ENCODE peak calls at places on chromosomes 5 and 9, in six cellular contexts. One of them, this sample, is unnamed. For H3K9me3 and H3K4me1, the result is how much of the 10 kb centered on the place peaks cover.

GRCh38 chr5:63960646-63961045 is 1.6 kb downstream of the HTR1A start:
- DNase-seq in tibial artery: no peak
- DNase-seq in adrenal gland: no peak
- DNase-seq in Peyer's patch: no peak
- DNase-seq in NT2/D1: no peak
- DNase-seq in H9: no peak
- DNase-seq in this sample: no peak

GRCh38 chr5:145025775-145026174 is 809.4 kb downstream of the PRELID2 start:
- DNase-seq in tibial artery: no peak
- DNase-seq in adrenal gland: no peak
- DNase-seq in Peyer's patch: no peak
- DNase-seq in NT2/D1: no peak
- DNase-seq in H9: no peak
- DNase-seq in this sample: no peak

GRCh38 chr9:6943293-6943692 is 185.5 kb downstream of the KDM4C start:
- DNase-seq in tibial artery: no peak
- DNase-seq in adrenal gland: no peak
- DNase-seq in Peyer's patch: no peak
- DNase-seq in NT2/D1: no peak
- DNase-seq in H9: no peak
- DNase-seq in this sample: no peak

GRCh38 chr5:68533571-68534051 is 318.1 kb downstream of the PIK3R1 start:
- DNase-seq in tibial artery: no peak
- DNase-seq in adrenal gland: no peak
- DNase-seq in Peyer's patch: no peak
- DNase-seq in NT2/D1: no peak
- DNase-seq in H9: no peak
- DNase-seq in this sample: no peak

GRCh38 chr9:72526901-72527800 is 5.7 kb downstream of the TMC1 start:
- DNase-seq in tibial artery: peak
- DNase-seq in adrenal gland: peak
- DNase-seq in Peyer's patch: peak
- DNase-seq in NT2/D1: peak
- DNase-seq in H9: peak
- DNase-seq in this sample: peak

GRCh38 chr5:132665681-132666080 is 7.7 kb downstream of the IL13 start:
- DNase-seq in tibial artery: no peak
- DNase-seq in adrenal gland: no peak
- DNase-seq in Peyer's patch: no peak
- DNase-seq in NT2/D1: no peak
- DNase-seq in H9: no peak
- DNase-seq in this sample: no peak

GRCh38 chr5:89105171-89105695 is 222.2 kb upstream of the MEF2C start:
- DNase-seq in tibial artery: no peak
- DNase-seq in adrenal gland: no peak
- DNase-seq in Peyer's patch: no peak
- DNase-seq in NT2/D1: no peak
- DNase-seq in H9: no peak
- DNase-seq in this sample: no peak

GRCh38 chr5:16615737-16616535 is 861 bp downstream of the RETREG1 start:
- DNase-seq in tibial artery: no peak
- DNase-seq in adrenal gland: no peak
- DNase-seq in Peyer's patch: no peak
- DNase-seq in NT2/D1: no peak
- DNase-seq in H9: peak
- DNase-seq in this sample: no peak

GRCh38 chr9:124553738-124554137 is 46.5 kb upstream of the NR5A1 start:
- DNase-seq in tibial artery: no peak
- DNase-seq in adrenal gland: no peak
- DNase-seq in Peyer's patch: no peak
- DNase-seq in NT2/D1: no peak
- DNase-seq in H9: no peak
- DNase-seq in this sample: no peak

GRCh38 chr5:36054646-36055045 is 12.0 kb downstream of the UGT3A2 start:
- DNase-seq in tibial artery: no peak
- DNase-seq in adrenal gland: no peak
- DNase-seq in Peyer's patch: no peak
- DNase-seq in NT2/D1: no peak
- DNase-seq in H9: no peak
- DNase-seq in this sample: no peak

GRCh38 chr5:7426284-7426683 is 30.3 kb downstream of the ADCY2 start:
- DNase-seq in tibial artery: no peak
- DNase-seq in adrenal gland: no peak
- DNase-seq in Peyer's patch: no peak
- DNase-seq in NT2/D1: no peak
- DNase-seq in H9: no peak
- DNase-seq in this sample: no peak

GRCh38 chr5:32297181-32298055 is 15.3 kb downstream of the MTMR12 start:
- DNase-seq in tibial artery: no peak
- DNase-seq in adrenal gland: no peak
- DNase-seq in Peyer's patch: no peak
- DNase-seq in NT2/D1: no peak
- DNase-seq in H9: no peak
- DNase-seq in this sample: no peak

GRCh38 chr5:72307573-72307967 is 12.5 kb downstream of the MRPS27 start:
- DNase-seq in tibial artery: no peak
- DNase-seq in adrenal gland: no peak
- DNase-seq in Peyer's patch: no peak
- DNase-seq in NT2/D1: no peak
- DNase-seq in H9: no peak
- DNase-seq in this sample: no peak

GRCh38 chr9:101341958-101342357 is 42.8 kb downstream of the BAAT start:
- DNase-seq in tibial artery: no peak
- DNase-seq in adrenal gland: no peak
- DNase-seq in Peyer's patch: no peak
- DNase-seq in NT2/D1: no peak
- DNase-seq in H9: no peak
- DNase-seq in this sample: no peak

GRCh38 chr9:131713016-131713415 is 26.9 kb downstream of the RAPGEF1 start:
- DNase-seq in tibial artery: no peak
- DNase-seq in adrenal gland: no peak
- DNase-seq in Peyer's patch: no peak
- DNase-seq in NT2/D1: no peak
- DNase-seq in H9: no peak
- DNase-seq in this sample: no peak

GRCh38 chr5:150350524-150351344 is 6.8 kb upstream of the TCOF1 start:
- DNase-seq in tibial artery: peak
- DNase-seq in adrenal gland: peak
- DNase-seq in Peyer's patch: peak
- DNase-seq in NT2/D1: peak
- DNase-seq in H9: peak
- DNase-seq in this sample: peak

GRCh38 chr5:104241051-104241450 is 678.5 kb upstream of the NUDT12 start:
- DNase-seq in tibial artery: no peak
- DNase-seq in adrenal gland: no peak
- DNase-seq in Peyer's patch: no peak
- DNase-seq in NT2/D1: no peak
- DNase-seq in H9: no peak
- DNase-seq in this sample: no peak

GRCh38 chr5:136042665-136043121 is 13.9 kb downstream of the TGFBI start:
- DNase-seq in tibial artery: no peak
- DNase-seq in adrenal gland: no peak
- DNase-seq in Peyer's patch: no peak
- DNase-seq in NT2/D1: no peak
- DNase-seq in H9: no peak
- DNase-seq in this sample: no peak

GRCh38 chr5:180297587-180298282 is 5.9 kb upstream of the MAPK9 start:
- DNase-seq in tibial artery: no peak
- DNase-seq in adrenal gland: no peak
- DNase-seq in Peyer's patch: no peak
- DNase-seq in NT2/D1: no peak
- DNase-seq in H9: no peak
- DNase-seq in this sample: no peak

GRCh38 chr5:113081881-113082546 is 105.4 kb downstream of the DCP2 start:
- DNase-seq in tibial artery: no peak
- DNase-seq in adrenal gland: no peak
- DNase-seq in Peyer's patch: no peak
- DNase-seq in NT2/D1: no peak
- DNase-seq in H9: no peak
- DNase-seq in this sample: no peak

GRCh38 chr9:126992427-126992826 is 77.8 kb downstream of the RALGPS1 start:
- DNase-seq in tibial artery: no peak
- DNase-seq in adrenal gland: no peak
- DNase-seq in Peyer's patch: no peak
- DNase-seq in NT2/D1: no peak
- DNase-seq in H9: no peak
- DNase-seq in this sample: no peak

GRCh38 chr5:74672215-74672877 is 12.7 kb upstream of the HEXB start:
- DNase-seq in tibial artery: no peak
- DNase-seq in adrenal gland: no peak
- DNase-seq in Peyer's patch: no peak
- DNase-seq in NT2/D1: no peak
- DNase-seq in H9: no peak
- DNase-seq in this sample: no peak

GRCh38 chr5:123937230-123937629 is 425.3 kb downstream of the CSNK1G3 start:
- DNase-seq in tibial artery: no peak
- DNase-seq in adrenal gland: peak
- DNase-seq in Peyer's patch: no peak
- DNase-seq in NT2/D1: peak
- DNase-seq in H9: peak
- DNase-seq in this sample: no peak

GRCh38 chr9:2729003-2729402 is 11.7 kb downstream of the KCNV2 start:
- DNase-seq in tibial artery: no peak
- DNase-seq in adrenal gland: no peak
- DNase-seq in Peyer's patch: no peak
- DNase-seq in NT2/D1: no peak
- DNase-seq in H9: no peak
- DNase-seq in this sample: no peak

GRCh38 chr9:99059074-99059894 is 45.6 kb upstream of the TGFBR1 start:
- DNase-seq in tibial artery: peak
- DNase-seq in adrenal gland: peak
- DNase-seq in Peyer's patch: peak
- DNase-seq in NT2/D1: no peak
- DNase-seq in H9: no peak
- DNase-seq in this sample: no peak

GRCh38 chr5:161544350-161544765 is 2.2 kb downstream of the GABRB2 start:
- DNase-seq in tibial artery: peak
- DNase-seq in adrenal gland: peak
- DNase-seq in Peyer's patch: no peak
- DNase-seq in NT2/D1: no peak
- DNase-seq in H9: peak
- DNase-seq in this sample: no peak

GRCh38 chr5:14893351-14893750 is 21.8 kb upstream of the ANKH start:
- DNase-seq in tibial artery: no peak
- DNase-seq in adrenal gland: no peak
- DNase-seq in Peyer's patch: no peak
- DNase-seq in NT2/D1: no peak
- DNase-seq in H9: no peak
- DNase-seq in this sample: no peak

GRCh38 chr5:136053336-136054121 is 24.7 kb downstream of the TGFBI start:
- DNase-seq in tibial artery: peak
- DNase-seq in adrenal gland: peak
- DNase-seq in Peyer's patch: no peak
- DNase-seq in NT2/D1: peak
- DNase-seq in H9: no peak
- DNase-seq in this sample: no peak

GRCh38 chr5:56815657-56816545 is 552 bp downstream of the MAP3K1 start:
- DNase-seq in tibial artery: peak
- DNase-seq in adrenal gland: peak
- DNase-seq in Peyer's patch: peak
- DNase-seq in NT2/D1: no peak
- DNase-seq in H9: peak
- DNase-seq in this sample: peak

GRCh38 chr5:179268966-179269693 is 76.1 kb downstream of the ADAMTS2 start:
- DNase-seq in tibial artery: peak
- DNase-seq in adrenal gland: no peak
- DNase-seq in Peyer's patch: no peak
- DNase-seq in NT2/D1: no peak
- DNase-seq in H9: peak
- DNase-seq in this sample: no peak
- H3K9me3 ChIP-seq in tibial artery: under half
- H3K9me3 ChIP-seq in adrenal gland: under half
- H3K9me3 ChIP-seq in Peyer's patch: under half
- H3K9me3 ChIP-seq in NT2/D1: under half
- H3K9me3 ChIP-seq in H9: under half
- H3K9me3 ChIP-seq in this sample: under half

GRCh38 chr5:131539251-131539650 is 95.8 kb downstream of the RAPGEF6 start:
- DNase-seq in tibial artery: no peak
- DNase-seq in adrenal gland: no peak
- DNase-seq in Peyer's patch: no peak
- DNase-seq in NT2/D1: no peak
- DNase-seq in H9: no peak
- DNase-seq in this sample: no peak
- H3K4me1 ChIP-seq in tibial artery: under half
- H3K4me1 ChIP-seq in adrenal gland: under half
- H3K4me1 ChIP-seq in Peyer's patch: under half
- H3K4me1 ChIP-seq in NT2/D1: under half
- H3K4me1 ChIP-seq in H9: under half
- H3K4me1 ChIP-seq in this sample: half or more

GRCh38 chr5:178992291-178992895 is 2.7 kb downstream of the GRM6 start:
- DNase-seq in tibial artery: no peak
- DNase-seq in adrenal gland: no peak
- DNase-seq in Peyer's patch: no peak
- DNase-seq in NT2/D1: no peak
- DNase-seq in H9: no peak
- DNase-seq in this sample: no peak
- H3K9me3 ChIP-seq in tibial artery: under half
- H3K9me3 ChIP-seq in adrenal gland: under half
- H3K9me3 ChIP-seq in Peyer's patch: under half
- H3K9me3 ChIP-seq in NT2/D1: under half
- H3K9me3 ChIP-seq in H9: under half
- H3K9me3 ChIP-seq in this sample: under half

GRCh38 chr9:135973276-135974219 is 12.4 kb upstream of the UBAC1 start:
- DNase-seq in tibial artery: peak
- DNase-seq in adrenal gland: no peak
- DNase-seq in Peyer's patch: no peak
- DNase-seq in NT2/D1: no peak
- DNase-seq in H9: no peak
- DNase-seq in this sample: no peak

GRCh38 chr9:135971106-135971766 is 10.1 kb upstream of the UBAC1 start:
- DNase-seq in tibial artery: no peak
- DNase-seq in adrenal gland: no peak
- DNase-seq in Peyer's patch: no peak
- DNase-seq in NT2/D1: no peak
- DNase-seq in H9: no peak
- DNase-seq in this sample: no peak

GRCh38 chr9:135970128-135970815 is 9.1 kb upstream of the UBAC1 start:
- DNase-seq in tibial artery: no peak
- DNase-seq in adrenal gland: no peak
- DNase-seq in Peyer's patch: no peak
- DNase-seq in NT2/D1: no peak
- DNase-seq in H9: no peak
- DNase-seq in this sample: no peak

GRCh38 chr9:135974220-135974573 is 13.0 kb upstream of the UBAC1 start:
- DNase-seq in tibial artery: no peak
- DNase-seq in adrenal gland: no peak
- DNase-seq in Peyer's patch: no peak
- DNase-seq in NT2/D1: no peak
- DNase-seq in H9: no peak
- DNase-seq in this sample: no peak

DNA sequence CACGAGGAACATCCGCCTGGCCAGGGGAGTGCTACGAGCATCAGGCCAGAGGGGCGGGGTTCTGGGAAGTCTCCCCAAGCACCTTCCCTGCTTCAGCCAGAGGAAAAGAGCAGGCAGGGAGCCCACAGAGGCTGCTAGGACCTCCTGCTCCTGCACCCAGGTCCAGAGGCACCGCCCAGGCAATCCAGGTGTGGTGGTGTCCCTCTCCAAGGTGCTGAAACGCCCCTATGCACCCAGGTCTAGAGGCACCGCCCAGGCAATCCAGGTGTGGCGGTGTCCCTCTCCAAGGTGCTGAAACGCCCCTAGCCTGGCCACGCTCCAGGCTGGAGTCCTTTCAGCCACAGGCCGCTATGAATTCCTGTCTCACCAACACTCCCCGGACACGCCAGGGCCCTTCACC is 10.7 kb upstream of the UBAC1 start:
- DNase-seq in tibial artery: no peak
- DNase-seq in adrenal gland: no peak
- DNase-seq in Peyer's patch: no peak
- DNase-seq in NT2/D1: peak
- DNase-seq in H9: peak
- DNase-seq in this sample: no peak
- H3K4me1 ChIP-seq in tibial artery: under half
- H3K4me1 ChIP-seq in adrenal gland: under half
- H3K4me1 ChIP-seq in Peyer's patch: under half
- H3K4me1 ChIP-seq in NT2/D1: under half
- H3K4me1 ChIP-seq in H9: under half
- H3K4me1 ChIP-seq in this sample: under half